ENCODE peak calls at places on chromosomes 3 and 15, in eight cellular contexts. X, Q, D, I, H, P, R and T are unnamed samples.

GRCh38 chr15:78232951-78233350 is 1.4 kb downstream of the ACSBG1 start:
- DNase-seq in I (no peak), X (no peak), Q (no peak), P (no peak), H (no peak), R (no peak), D (no peak), T (no peak)

GRCh38 chr15:41281236-41281635 is 50.2 kb downstream of the CHP1 start:
- DNase-seq in Q (no peak), P (peak; percentile 87), I (peak; percentile 42), D (no peak), H (peak; percentile 81), X (peak; percentile 69), R (no peak), T (no peak)

GRCh38 chr15:35130245-35130644 is 45.1 kb upstream of the NANOGP8 start:
- DNase-seq in Q (no peak), X (no peak), P (no peak), I (no peak), D (no peak), H (no peak), R (no peak), T (no peak)

GRCh38 chr15:48052871-48053383 is 67.9 kb upstream of the SLC24A5 start:
- DNase-seq in P (peak; percentile 59), Q (no peak), R (no peak), H (no peak), X (no peak), D (no peak), I (no peak), T (no peak)

GRCh38 chr3:40753956-40754355 is 229.2 kb downstream of the ZNF621 start:
- DNase-seq in I (no peak), R (no peak), D (no peak), P (no peak), Q (no peak), X (no peak), H (no peak), T (no peak)

GRCh38 chr3:195897081-195897852 is 11.1 kb downstream of the TNK2 start:
- DNase-seq in H (peak; percentile 82), D (peak; percentile 65), R (peak; percentile 35), I (peak; percentile 48), P (peak; percentile 83), X (peak; percentile 75), Q (no peak), T (no peak)

GRCh38 chr3:42118762-42119361 is 27.7 kb downstream of the TRAK1 start:
- DNase-seq in H (peak; percentile 10), I (peak; percentile 51), R (peak; percentile 52), Q (no peak), P (peak; percentile 85), X (peak; percentile 24), D (no peak), T (no peak)

GRCh38 chr15:75945953-75946352 is 42.3 kb downstream of the FBXO22 start:
- DNase-seq in X (no peak), R (no peak), D (no peak), H (peak; percentile 18), I (no peak), Q (no peak), P (no peak), T (no peak)

GRCh38 chr3:134699141-134699711 is 48.4 kb upstream of the KY start:
- DNase-seq in H (no peak), D (no peak), X (no peak), I (no peak), Q (no peak), R (no peak), P (no peak), T (no peak)

GRCh38 chr15:77419050-77419835 is 661 bp downstream of the PEAK1 start:
- DNase-seq in X (peak; percentile 62), Q (peak; percentile 10), D (peak; percentile 52), R (peak; percentile 66), P (peak; percentile 19), H (peak; percentile 28), I (peak; percentile 29), T (peak; percentile 19)

GRCh38 chr3:127674099-127674792 is 1.5 kb downstream of the ABTB1 start:
- DNase-seq in P (no peak), I (no peak), H (no peak), R (no peak), D (no peak), Q (no peak), X (no peak), T (no peak)

GRCh38 chr3:79871656-79872055 is 103.9 kb upstream of the ROBO1 start:
- DNase-seq in D (no peak), Q (no peak), X (no peak), H (no peak), P (peak; percentile 47), R (no peak), I (no peak), T (no peak)

GRCh38 chr3:36418296-36418695 is 38.0 kb downstream of the STAC start:
- DNase-seq in R (no peak), Q (no peak), X (peak; percentile 27), I (peak; percentile 48), D (no peak), P (peak; percentile 48), H (no peak), T (no peak)